ENCODE peak calls at places on chromosomes 1 and 21, in six cellular contexts. S, Y, O, M, C and J are unnamed samples.

GRCh38 chr1:9279172-9279840 is 13.4 kb upstream of the SPSB1 start:
- DNase-seq in C (no peak), M (peak), S (no peak), O (no peak), Y (no peak), J (no peak)

GRCh38 chr1:4485398-4485797 is 169.0 kb upstream of the AJAP1 start:
- DNase-seq in S (no peak), M (no peak), C (no peak), O (no peak), Y (no peak), J (no peak)

GRCh38 chr1:27489973-27490741 is at the start of gene WASF2:
- DNase-seq in S (peak), O (peak), C (peak), Y (peak), M (peak), J (peak)

GRCh38 chr21:20971296-20971921 is 26.8 kb upstream of the NCAM2 start:
- DNase-seq in Y (peak), S (peak), O (no peak), M (peak), C (no peak), J (no peak)

GRCh38 chr1:147273409-147274307 is 31.2 kb downstream of the CHD1L start:
- DNase-seq in O (no peak), C (peak), M (peak), S (peak), Y (peak), J (peak)

GRCh38 chr1:52424238-52424637 is 19.8 kb downstream of the PRPF38A start:
- DNase-seq in O (no peak), Y (no peak), C (no peak), S (no peak), M (no peak), J (no peak)

GRCh38 chr1:34367954-34368353 is 191.2 kb downstream of the C1orf94 start:
- DNase-seq in S (no peak), O (no peak), M (no peak), C (no peak), Y (no peak), J (no peak)

GRCh38 chr1:204828352-204828850 is 42.3 kb upstream of the NFASC start:
- DNase-seq in O (peak), Y (peak), M (peak), C (peak), S (no peak), J (peak)

GRCh38 chr1:169184812-169185211 is 78.3 kb downstream of the ATP1B1 start:
- DNase-seq in M (no peak), C (no peak), Y (no peak), S (no peak), O (no peak), J (no peak)

GRCh38 chr1:151056149-151056548 is 3.3 kb downstream of the CDC42SE1 start:
- DNase-seq in Y (no peak), C (no peak), M (no peak), O (no peak), S (no peak), J (no peak)

GRCh38 chr1:227945891-227946623 is 1.7 kb downstream of the WNT9A start:
- DNase-seq in S (no peak), M (peak), C (peak), O (peak), Y (no peak), J (peak)

GRCh38 chr21:17554619-17555472 is 42.0 kb downstream of the CXADR start:
- DNase-seq in Y (no peak), C (no peak), M (no peak), S (no peak), O (no peak), J (no peak)

GRCh38 chr1:203644661-203645510 is 18.3 kb downstream of the ATP2B4 start:
- DNase-seq in S (no peak), M (no peak), Y (no peak), C (no peak), O (no peak), J (no peak)

GRCh38 chr1:8396083-8396911 is 78.4 kb downstream of the SLC45A1 start:
- DNase-seq in M (no peak), O (no peak), Y (no peak), S (no peak), C (no peak), J (no peak)

GRCh38 chr21:17527240-17527639 is 14.4 kb downstream of the CXADR start:
- DNase-seq in M (no peak), Y (no peak), O (no peak), S (no peak), C (no peak), J (no peak)

GRCh38 chr1:47627016-47627415 is 189.2 kb downstream of the FOXD2 start:
- DNase-seq in M (no peak), O (peak), Y (no peak), S (no peak), C (no peak), J (no peak)

GRCh38 chr1:171743014-171743870 is 1.4 kb upstream of the VAMP4 start:
- DNase-seq in S (peak), Y (no peak), C (peak), M (peak), O (no peak), J (no peak)

GRCh38 chr1:201500670-201501120 is 6.2 kb downstream of the CSRP1 start:
- DNase-seq in M (no peak), Y (no peak), O (no peak), C (peak), S (no peak), J (no peak)

GRCh38 chr1:154241703-154242352 is 21.1 kb downstream of the UBAP2L start:
- DNase-seq in O (no peak), C (no peak), M (no peak), Y (no peak), S (no peak), J (no peak)

GRCh38 chr1:14946011-14946359 is 207.6 kb upstream of the TMEM51 start:
- DNase-seq in S (no peak), O (no peak), M (no peak), C (no peak), Y (no peak), J (no peak)

GRCh38 chr1:42940851-42941639 is 17.6 kb downstream of the SLC2A1 start:
- DNase-seq in C (peak), M (no peak), O (no peak), Y (no peak), S (peak), J (peak)

GRCh38 chr1:234722267-234722704 is 112.3 kb upstream of the IRF2BP2 start:
- DNase-seq in O (no peak), S (no peak), Y (no peak), C (no peak), M (no peak), J (no peak)

GRCh38 chr1:39387452-39387851 is 104.0 kb upstream of the BMP8A start:
- DNase-seq in O (no peak), Y (no peak), M (no peak), C (no peak), S (peak), J (peak)

GRCh38 chr1:31756578-31756977 is 7.6 kb downstream of the ADGRB2 start:
- DNase-seq in Y (no peak), M (no peak), S (no peak), O (no peak), C (no peak), J (no peak)

GRCh38 chr1:243559575-243560172 is 290.4 kb downstream of the AKT3 start:
- DNase-seq in S (no peak), Y (no peak), O (no peak), M (no peak), C (no peak), J (no peak)

DNA sequence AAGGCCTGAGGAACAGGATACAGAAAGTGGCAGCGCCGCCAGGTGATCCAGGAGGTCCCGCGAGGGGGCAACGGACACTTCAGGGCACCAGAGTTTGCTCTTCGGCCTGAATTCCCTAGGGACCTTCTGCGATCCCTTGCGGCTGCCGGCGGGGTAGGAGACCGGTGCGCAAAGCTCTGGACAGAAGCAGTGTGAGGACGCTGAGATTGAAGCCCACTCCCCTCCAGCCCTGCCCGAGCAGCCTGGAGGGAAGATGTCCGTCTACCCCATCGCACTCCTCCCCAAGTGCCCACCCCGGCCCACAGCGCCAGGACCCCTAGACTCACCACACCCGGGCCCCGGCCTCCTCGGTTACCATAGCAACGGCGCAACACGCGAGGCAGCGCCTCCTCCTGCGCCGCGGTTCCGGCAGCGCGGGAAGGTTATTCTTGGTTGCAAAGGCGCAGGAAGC is at the start of gene ANKRD45:
- DNase-seq in Y (peak), S (no peak), C (no peak), O (no peak), M (peak), J (no peak)
- TF ChIP-seq CTCF in Y (no peak), S (no peak), C (no peak), O (no peak), M (no peak), J (no peak)

DNA sequence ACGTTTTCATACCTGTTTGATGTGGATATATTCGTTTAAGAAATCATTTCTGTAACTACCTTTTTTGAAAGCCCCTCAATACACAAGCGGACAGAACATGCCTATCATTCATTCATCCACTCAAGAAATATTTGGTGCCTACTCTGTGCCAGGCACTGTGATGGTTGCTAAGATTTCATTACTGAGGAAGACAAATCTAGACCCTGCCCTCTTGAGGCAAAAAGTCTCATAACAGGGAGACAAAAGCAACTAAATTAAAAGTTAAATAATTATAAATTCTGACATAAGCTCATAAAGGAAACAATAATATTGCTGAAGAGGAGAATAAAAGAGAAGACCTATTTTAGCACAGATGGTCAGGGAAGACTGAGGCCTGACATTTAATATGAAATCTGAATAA is 203.5 kb upstream of the ZNHIT6 start:
- DNase-seq in M (no peak), Y (no peak), C (no peak), O (no peak), S (no peak), J (no peak)
- TF ChIP-seq CTCF in M (no peak), Y (peak), C (no peak), O (no peak), S (no peak), J (peak)

GRCh38 chr1:229403573-229403972 is 30.3 kb downstream of the ACTA1 start:
- DNase-seq in O (no peak), S (no peak), M (no peak), Y (no peak), C (no peak), J (no peak)
- TF ChIP-seq CTCF in O (no peak), S (no peak), M (no peak), Y (no peak), C (no peak), J (no peak)

GRCh38 chr1:64973061-64973647 is 6.8 kb upstream of the JAK1 start:
- DNase-seq in M (no peak), C (no peak), S (no peak), O (no peak), Y (no peak), J (no peak)
- TF ChIP-seq CTCF in M (no peak), C (no peak), S (no peak), O (no peak), Y (no peak), J (no peak)

DNA sequence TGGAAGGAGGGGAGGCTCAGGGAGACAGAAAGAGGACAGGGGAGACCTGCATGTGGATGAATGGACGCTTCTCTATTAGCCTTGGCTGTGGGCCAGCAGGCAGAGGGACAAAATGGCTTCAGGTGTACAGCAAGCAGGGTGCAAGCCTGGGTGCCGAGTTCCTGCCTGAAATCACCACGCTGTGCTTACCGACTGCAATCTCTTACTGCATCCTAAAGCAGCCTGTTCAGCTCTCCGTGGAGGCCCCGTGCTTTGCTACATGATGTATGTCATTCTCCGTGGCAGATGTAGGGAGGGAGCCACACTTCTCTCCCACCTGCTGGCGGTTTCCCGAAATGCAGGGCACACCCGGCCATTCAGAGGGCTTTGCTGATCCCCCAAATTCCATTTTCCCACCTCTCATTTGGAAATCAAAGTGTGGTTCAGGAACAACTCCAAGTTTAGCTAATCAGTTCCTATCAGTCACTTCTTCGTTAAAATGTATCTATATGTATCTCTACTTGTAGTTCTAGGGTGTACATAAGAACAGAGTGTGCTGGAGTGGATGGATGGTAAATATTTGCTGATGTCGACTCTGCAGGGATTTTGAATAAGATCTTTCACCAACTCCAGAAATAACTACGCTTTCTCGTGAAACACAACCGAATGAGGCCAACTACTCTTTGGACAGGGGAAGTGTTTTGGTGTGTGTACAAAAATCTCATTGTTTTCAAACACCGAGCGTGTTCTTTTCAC is 122.3 kb upstream of the BACE2 start:
- DNase-seq in C (no peak), S (no peak), M (no peak), Y (peak), O (peak), J (no peak)
- TF ChIP-seq CTCF in C (no peak), S (peak), M (no peak), Y (peak), O (no peak), J (no peak)